ENCODE peak calls at places on chromosome 10, in nine cellular contexts. K, D, J, H, N, B, M, V and S are unnamed samples.

GRCh38 chr10:6562221-6562620 is 17.9 kb downstream of the PRKCQ start:
- DNase-seq in K (no peak), D (no peak), J (no peak), H (no peak), N (no peak), B (no peak), M (no peak), V (no peak), S (no peak)

GRCh38 chr10:71285180-71285545 is 33.9 kb upstream of the SLC29A3 start:
- DNase-seq in K (no peak), D (peak), J (peak), H (no peak), N (peak), B (peak), M (peak), V (no peak), S (peak)

GRCh38 chr10:79559726-79560125 is 481 bp downstream of the SFTPA2 start:
- DNase-seq in K (no peak), D (no peak), J (no peak), H (no peak), N (no peak), B (no peak), M (peak), V (peak), S (no peak)

GRCh38 chr10:71516890-71517289 is 120.2 kb downstream of the CDH23 start:
- DNase-seq in K (no peak), D (no peak), J (no peak), H (no peak), N (no peak), B (no peak), M (no peak), V (no peak), S (no peak)

GRCh38 chr10:79021331-79021907 is 47.3 kb upstream of the ZMIZ1 start:
- DNase-seq in K (no peak), D (no peak), J (no peak), H (no peak), N (no peak), B (no peak), M (no peak), V (no peak), S (no peak)

GRCh38 chr10:119190353-119190752 is 11.7 kb upstream of the PRDX3 start:
- DNase-seq in K (peak), D (no peak), J (no peak), H (no peak), N (no peak), B (no peak), M (peak), V (peak), S (no peak)

GRCh38 chr10:70780370-70780760 is 4.8 kb downstream of the TBATA start:
- DNase-seq in K (no peak), D (no peak), J (no peak), H (no peak), N (no peak), B (no peak), M (no peak), V (no peak), S (no peak)

GRCh38 chr10:33134011-33134751 is 176.2 kb upstream of the ITGB1 start:
- DNase-seq in K (peak), D (no peak), J (peak), H (no peak), N (peak), B (peak), M (peak), V (no peak), S (no peak)

GRCh38 chr10:52567247-52567580 is 205.4 kb downstream of the MBL2 start:
- DNase-seq in K (no peak), D (no peak), J (no peak), H (no peak), N (no peak), B (no peak), M (no peak), V (no peak), S (no peak)

GRCh38 chr10:125166658-125167057 is 6.3 kb upstream of the CTBP2 start:
- DNase-seq in K (no peak), D (no peak), J (no peak), H (no peak), N (no peak), B (no peak), M (no peak), V (no peak), S (no peak)

GRCh38 chr10:6601224-6601805 is 21.2 kb upstream of the PRKCQ start:
- DNase-seq in K (no peak), D (no peak), J (no peak), H (no peak), N (no peak), B (no peak), M (no peak), V (no peak), S (no peak)

GRCh38 chr10:92695679-92696605 is 6.2 kb downstream of the HHEX start:
- DNase-seq in K (peak), D (no peak), J (no peak), H (no peak), N (no peak), B (no peak), M (peak), V (no peak), S (peak)

GRCh38 chr10:3829193-3830050 is 44.4 kb upstream of the KLF6 start:
- DNase-seq in K (no peak), D (no peak), J (no peak), H (no peak), N (no peak), B (no peak), M (no peak), V (no peak), S (no peak)

GRCh38 chr10:42933454-42934340 is 143.2 kb upstream of the RET start:
- DNase-seq in K (no peak), D (no peak), J (no peak), H (no peak), N (no peak), B (peak), M (no peak), V (no peak), S (no peak)

GRCh38 chr10:100943508-100943907 is 25.8 kb upstream of the SEMA4G start:
- DNase-seq in K (no peak), D (no peak), J (no peak), H (no peak), N (no peak), B (no peak), M (no peak), V (no peak), S (no peak)

GRCh38 chr10:133079836-133080682 is 7.7 kb upstream of the ADGRA1 start:
- DNase-seq in K (no peak), D (no peak), J (peak), H (no peak), N (no peak), B (no peak), M (no peak), V (no peak), S (peak)

GRCh38 chr10:72061491-72061890 is 26.9 kb downstream of the SPOCK2 start:
- DNase-seq in K (no peak), D (no peak), J (peak), H (no peak), N (no peak), B (no peak), M (no peak), V (no peak), S (peak)

GRCh38 chr10:132986076-132986475 is 43.7 kb upstream of the CFAP46 start:
- DNase-seq in K (no peak), D (no peak), J (no peak), H (no peak), N (no peak), B (no peak), M (no peak), V (no peak), S (no peak)

GRCh38 chr10:3090914-3091313 is 23.6 kb downstream of the PFKP start:
- DNase-seq in K (no peak), D (no peak), J (no peak), H (no peak), N (peak), B (no peak), M (peak), V (no peak), S (no peak)

GRCh38 chr10:36531621-36532020 is 593.8 kb upstream of the ANKRD30A start:
- DNase-seq in K (no peak), D (no peak), J (no peak), H (no peak), N (no peak), B (no peak), M (peak), V (no peak), S (no peak)

GRCh38 chr10:103800789-103801540 is 54.4 kb downstream of the SH3PXD2A start:
- DNase-seq in K (no peak), D (no peak), J (peak), H (no peak), N (peak), B (no peak), M (peak), V (no peak), S (peak)